ENCODE peak calls at places on chromosome 12, in four cellular contexts. L, X, M and H are unnamed samples.

GRCh38 chr12:3252416-3252815 is 175.2 kb downstream of the TSPAN9 start:
- DNase-seq in X (peak), M (no peak), L (peak), H (no peak)

GRCh38 chr12:53975019-53975815 is 463 bp upstream of the HOTAIR start:
- DNase-seq in L (no peak), M (no peak), X (no peak), H (no peak)

GRCh38 chr12:6494968-6495367 is 1.1 kb downstream of the NCAPD2 start:
- DNase-seq in M (no peak), L (peak), X (no peak), H (no peak)

GRCh38 chr12:69879007-69879960 is 54.3 kb downstream of the MYRFL start:
- DNase-seq in L (peak), M (peak), X (peak), H (peak)

GRCh38 chr12:31231611-31232360 is 94.2 kb downstream of the SINHCAF start:
- DNase-seq in X (no peak), L (no peak), M (no peak), H (no peak)

GRCh38 chr12:124356221-124356620 is 61.3 kb downstream of the RFLNA start:
- DNase-seq in L (no peak), M (no peak), X (no peak), H (no peak)

GRCh38 chr12:12488823-12489528 is 73.7 kb downstream of the DUSP16 start:
- DNase-seq in X (no peak), M (no peak), L (no peak), H (no peak)

GRCh38 chr12:94149781-94150482 is 1.6 kb downstream of the PLXNC1 start:
- DNase-seq in X (peak), L (peak), M (peak), H (no peak)

GRCh38 chr12:47410862-47411261 is 295.0 kb downstream of the RPAP3 start:
- DNase-seq in L (no peak), M (no peak), X (no peak), H (no peak)

GRCh38 chr12:124259168-124260066 is 35.5 kb upstream of the RFLNA start:
- DNase-seq in L (peak), X (no peak), M (no peak), H (no peak)

GRCh38 chr12:49296034-49296835 is 1.3 kb downstream of the PRPH start:
- DNase-seq in M (peak), X (peak), L (no peak), H (no peak)
- TF ChIP-seq CTCF in M (peak), X (peak), L (peak), H (peak)

GRCh38 chr12:115760231-115760630 is 517.3 kb downstream of the MED13L start:
- DNase-seq in X (no peak), L (no peak), M (no peak), H (no peak)
- TF ChIP-seq CTCF in X (no peak), L (no peak), M (no peak), H (no peak)

GRCh38 chr12:57127710-57128518 is at the start of gene LRP1:
- DNase-seq in L (peak), M (peak), X (peak), H (peak)

GRCh38 chr12:57128519-57129247 is 400 bp downstream of the LRP1 start:
- DNase-seq in X (no peak), L (no peak), M (no peak), H (no peak)

GRCh38 chr12:57126061-57126460 is 2.2 kb upstream of the LRP1 start:
- DNase-seq in L (no peak), M (no peak), X (no peak), H (no peak)

GRCh38 chr12:57126561-57126960 is 1.7 kb upstream of the LRP1 start:
- DNase-seq in X (no peak), M (no peak), L (no peak), H (no peak)

GRCh38 chr12:57127101-57127709 is 1.1 kb upstream of the LRP1 start:
- DNase-seq in M (peak), X (peak), L (no peak), H (peak)
- TF ChIP-seq CTCF in M (peak), X (no peak), L (peak), H (no peak)

DNA sequence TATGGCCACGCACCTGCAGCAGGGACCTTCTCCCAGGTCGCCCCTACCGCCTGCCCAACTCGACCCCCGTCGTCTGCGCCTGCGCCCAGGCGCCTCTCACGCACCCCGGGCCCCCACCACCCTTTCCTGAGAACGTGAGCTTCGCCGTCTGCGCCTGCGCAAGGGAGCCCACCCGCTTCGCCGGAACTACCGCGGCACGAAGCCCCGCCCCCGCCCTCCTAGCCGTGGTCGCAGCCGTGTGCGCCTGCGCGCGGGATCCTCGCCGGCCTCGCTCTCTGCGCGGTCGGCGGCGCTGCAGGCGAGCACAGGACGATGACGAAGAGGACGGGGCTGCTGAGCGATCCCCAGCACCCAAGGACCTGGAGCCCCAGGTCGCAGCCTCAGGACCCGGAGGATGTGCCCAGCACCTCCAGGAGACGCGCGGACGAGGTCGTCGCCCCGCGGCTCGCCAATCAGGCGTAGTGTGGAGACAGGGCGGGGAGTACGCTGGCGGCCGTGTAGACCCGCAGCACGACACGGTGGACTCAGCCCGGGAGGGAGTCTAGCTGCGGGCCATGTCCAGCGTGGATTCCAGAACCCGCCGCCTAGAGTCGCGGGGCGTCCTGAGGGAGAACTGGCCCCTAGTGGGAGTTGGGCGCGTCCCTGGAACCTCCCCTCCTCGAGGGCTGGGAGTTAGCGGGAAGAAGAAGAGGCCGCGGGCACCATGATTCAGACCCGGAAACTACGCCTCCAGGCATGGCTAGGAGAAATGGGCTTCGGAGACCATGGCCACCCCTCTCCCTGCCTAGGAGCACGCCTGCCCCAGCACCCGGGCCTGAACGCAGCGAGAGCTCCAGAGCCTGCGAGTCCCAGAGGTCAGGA is 1120.8 kb upstream of the TMEM132C start:
- DNase-seq in M (no peak), L (peak), X (peak), H (peak)
- TF ChIP-seq CTCF in M (no peak), L (no peak), X (no peak), H (no peak)

DNA sequence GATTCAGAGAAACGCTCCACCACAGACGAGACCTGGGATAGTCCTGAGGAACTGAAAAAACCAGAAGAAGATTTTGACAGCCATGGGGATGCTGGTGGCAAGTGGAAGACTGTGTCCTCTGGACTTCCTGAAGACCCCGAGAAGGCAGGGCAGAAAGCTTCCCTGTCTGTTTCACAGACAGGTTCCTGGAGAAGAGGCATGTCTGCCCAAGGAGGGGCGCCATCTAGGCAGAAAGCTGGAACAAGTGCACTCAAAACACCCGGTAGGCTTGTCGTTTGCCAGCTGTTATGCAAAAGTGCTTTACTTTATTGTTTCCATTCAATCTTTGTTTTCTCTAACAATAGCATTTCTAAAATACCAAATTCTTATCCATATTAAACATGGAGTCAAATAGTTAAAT is 287.3 kb downstream of the NAV3 start:
- DNase-seq in L (no peak), M (no peak), X (no peak), H (no peak)
- TF ChIP-seq CTCF in L (peak), M (peak), X (no peak), H (no peak)